ENCODE peak calls at places on chromosomes 7 and 10, in ten cellular contexts. A is stimulated activated CD4-positive, alpha-beta T cell treated with anti-CD3 and anti-CD28 coated beads, Interleukin-2, amount 100 ng/mL, for 24 hours; Q is uterus; J is B cell; V is GM04503; N is WTC11; X is heart right ventricle; U is nucleus accumbens; H is activated CD4-positive, alpha-beta T cell treated with anti-CD3 and anti-CD28 coated beads, Interleukin-2, amount 50 U/mL, for 48 hours; F is HFFc6. B is an unnamed sample.

GRCh38 chr10:114708084-114708483 is 50.0 kb upstream of the ABLIM1 start:
- DNase-seq in H (no peak), Q (no peak), X (no peak), J (no peak), N (no peak), F (no peak), U (no peak), A (no peak), V (no peak), B (no peak)

GRCh38 chr10:111113961-111114830 is 37.4 kb downstream of the ADRA2A start:
- DNase-seq in A (no peak), V (no peak), J (no peak), H (no peak), Q (no peak), U (no peak), F (no peak), N (no peak), X (no peak), B (no peak)

GRCh38 chr7:30974605-30975256 is 11.0 kb downstream of the GHRHR start:
- DNase-seq in V (no peak), X (peak), F (no peak), U (no peak), A (peak), Q (no peak), N (peak), H (peak), J (peak), B (no peak)

GRCh38 chr10:119412244-119412750 is 130.2 kb downstream of the RGS10 start:
- DNase-seq in X (peak), U (peak), H (no peak), V (no peak), F (no peak), A (no peak), N (no peak), Q (peak), J (no peak), B (peak)

GRCh38 chr10:133308431-133309110 is at the start of the genes TUBGCP2 and ZNF511:
- DNase-seq in F (peak), Q (peak), X (peak), J (peak), H (peak), V (no peak), A (peak), U (peak), N (peak), B (peak)

GRCh38 chr7:137325927-137326326 is 17.6 kb downstream of the PTN start:
- DNase-seq in A (no peak), V (no peak), N (no peak), X (no peak), F (peak), Q (no peak), H (no peak), U (no peak), J (no peak), B (no peak)

GRCh38 chr7:101547022-101547915 is 81.8 kb downstream of the MYL10 start:
- DNase-seq in J (no peak), Q (no peak), X (no peak), A (no peak), V (no peak), U (no peak), N (no peak), H (no peak), F (no peak), B (no peak)

GRCh38 chr7:98217623-98218582 is 6.7 kb downstream of the BHLHA15 start:
- DNase-seq in V (no peak), U (peak), F (no peak), N (no peak), A (no peak), H (no peak), J (no peak), Q (no peak), X (no peak), B (peak)

GRCh38 chr7:11216276-11216675 is 242.6 kb downstream of the PHF14 start:
- DNase-seq in F (no peak), H (no peak), A (no peak), X (no peak), N (no peak), J (no peak), Q (no peak), V (no peak), U (no peak), B (no peak)

GRCh38 chr7:4461511-4461910 is 220.6 kb upstream of the FOXK1 start:
- DNase-seq in X (no peak), N (no peak), V (no peak), A (no peak), Q (no peak), J (no peak), U (no peak), H (no peak), F (no peak), B (no peak)

GRCh38 chr7:46960974-46961373 is 620.9 kb downstream of the TNS3 start:
- DNase-seq in H (no peak), N (no peak), U (no peak), Q (no peak), V (no peak), F (no peak), J (no peak), A (no peak), X (no peak), B (no peak)

GRCh38 chr7:50226139-50226538 is 78.4 kb upstream of the IKZF1 start:
- DNase-seq in X (no peak), V (no peak), Q (no peak), F (no peak), N (no peak), A (no peak), H (no peak), J (no peak), U (no peak), B (no peak)

GRCh38 chr10:98463022-98463421 is 16.3 kb upstream of the HPS1 start:
- DNase-seq in F (no peak), X (no peak), Q (no peak), A (no peak), U (no peak), N (no peak), H (no peak), V (no peak), J (no peak), B (no peak)

GRCh38 chr10:101839421-101840063 is 4.1 kb downstream of the KCNIP2 start:
- DNase-seq in X (no peak), Q (peak), F (no peak), N (peak), V (no peak), A (peak), J (peak), H (peak), U (peak), B (peak)

GRCh38 chr7:44384586-44385383 is 59.4 kb upstream of the CAMK2B start:
- DNase-seq in V (no peak), X (no peak), J (no peak), U (no peak), H (no peak), A (no peak), Q (no peak), F (no peak), N (no peak), B (no peak)

GRCh38 chr7:158782638-158783490 is 46.4 kb downstream of the ESYT2 start:
- DNase-seq in U (no peak), Q (peak), F (peak), A (no peak), J (no peak), H (no peak), V (no peak), N (no peak), X (peak), B (no peak)

GRCh38 chr10:19488592-19489280 is 327.5 kb upstream of the PLXDC2 start:
- DNase-seq in U (peak), H (no peak), V (no peak), A (no peak), N (peak), J (no peak), X (peak), Q (peak), F (no peak), B (no peak)

GRCh38 chr7:137539111-137539715 is 195.7 kb upstream of the PTN start:
- DNase-seq in U (no peak), H (no peak), X (no peak), J (no peak), Q (no peak), V (peak), F (peak), N (no peak), A (no peak), B (no peak)

GRCh38 chr7:140287988-140288387 is 110.3 kb downstream of the SLC37A3 start:
- DNase-seq in A (no peak), N (no peak), V (no peak), U (no peak), F (no peak), Q (no peak), X (no peak), J (no peak), H (no peak), B (no peak)

GRCh38 chr10:8306685-8307364 is 252.3 kb downstream of the GATA3 start:
- DNase-seq in J (no peak), A (no peak), U (no peak), V (no peak), X (no peak), H (no peak), N (no peak), Q (no peak), F (no peak), B (no peak)

GRCh38 chr7:46767071-46767470 is 814.8 kb downstream of the TNS3 start:
- DNase-seq in F (no peak), N (no peak), U (no peak), Q (no peak), V (no peak), A (no peak), J (no peak), X (no peak), H (no peak), B (no peak)

GRCh38 chr7:17807242-17807641 is 133.1 kb downstream of the SNX13 start:
- DNase-seq in Q (no peak), F (no peak), J (no peak), H (no peak), U (no peak), A (no peak), N (peak), X (no peak), V (no peak), B (no peak)